ENCODE peak calls at places on chromosomes 7 and 10, in seven cellular contexts. T is H1, U is mucosa of descending colon, W is epithelial cell of proximal tubule, X is astrocyte, Q is heart left ventricle, Z is cardiac fibroblast. D is an unnamed sample.

GRCh38 chr10:30052062-30052461 is 7.3 kb downstream of the JCAD start:
- DNase-seq in W (no peak), U (no peak), X (peak; percentile 36), Q (no peak), Z (peak; percentile 16), T (no peak), D (no peak)

GRCh38 chr7:96823274-96823673 is 113.6 kb upstream of the SEM1 start:
- DNase-seq in Z (peak; percentile 72), X (peak; percentile 4), T (no peak), W (no peak), U (no peak), Q (no peak), D (no peak)

GRCh38 chr10:100651916-100652315 is 93.5 kb upstream of the PAX2 start:
- DNase-seq in X (no peak), U (no peak), W (no peak), T (no peak), Q (no peak), Z (no peak), D (no peak)

GRCh38 chr10:119642556-119643111 is 8.5 kb upstream of the BAG3 start:
- DNase-seq in Q (no peak), T (no peak), Z (no peak), U (no peak), W (no peak), X (peak; percentile 50), D (no peak)

GRCh38 chr10:122407375-122408125 is 33.0 kb downstream of the PLEKHA1 start:
- DNase-seq in X (peak; percentile 13), Z (peak; percentile 41), Q (no peak), T (no peak), W (no peak), U (peak; percentile 32), D (no peak)

GRCh38 chr10:65751218-65751617 is 1174.6 kb upstream of the LRRTM3 start:
- DNase-seq in T (no peak), W (no peak), X (no peak), Z (no peak), U (no peak), Q (no peak), D (no peak)

GRCh38 chr7:129975309-129975708 is 22.5 kb upstream of the UBE2H start:
- DNase-seq in Z (no peak), T (no peak), U (no peak), Q (no peak), W (no peak), X (no peak), D (no peak)

GRCh38 chr7:53315986-53316385 is 280.6 kb downstream of the POM121L12 start:
- DNase-seq in U (no peak), Z (no peak), Q (peak; percentile 68), W (peak; percentile 42), T (no peak), X (no peak), D (no peak)

GRCh38 chr10:124561206-124561605 is 99.6 kb downstream of the LHPP start:
- DNase-seq in Q (peak; percentile 23), W (no peak), U (no peak), Z (no peak), X (no peak), T (no peak), D (no peak)

GRCh38 chr7:77791336-77791735 is 6.9 kb downstream of the TMEM60 start:
- DNase-seq in T (no peak), U (no peak), Z (no peak), X (no peak), Q (no peak), W (no peak), D (no peak)

GRCh38 chr7:10022957-10023356 is 950.7 kb upstream of the PHF14 start:
- DNase-seq in Z (no peak), T (no peak), W (no peak), X (no peak), Q (no peak), U (no peak), D (no peak)

GRCh38 chr10:70652761-70653657 is 19.3 kb upstream of the ADAMTS14 start:
- DNase-seq in Z (peak; percentile 98), W (peak; percentile 90), T (no peak), X (peak; percentile 100), Q (peak; percentile 91), U (peak; percentile 38), D (no peak)

GRCh38 chr10:89330537-89330936 is 2.7 kb downstream of the IFIT3 start:
- DNase-seq in Z (no peak), Q (no peak), X (no peak), W (no peak), T (no peak), U (no peak), D (no peak)

GRCh38 chr7:155792999-155793560 is 19.2 kb downstream of the SHH start:
- DNase-seq in X (no peak), W (no peak), T (no peak), Z (no peak), U (no peak), Q (no peak), D (no peak)

GRCh38 chr10:63588436-63589180 is 67.4 kb downstream of the REEP3 start:
- DNase-seq in Z (peak; percentile 25), Q (no peak), T (no peak), W (no peak), X (peak; percentile 12), U (peak; percentile 53), D (no peak)

GRCh38 chr7:55538538-55538937 is 33.8 kb downstream of the VOPP1 start:
- DNase-seq in T (no peak), U (no peak), X (peak; percentile 97), Q (no peak), Z (peak; percentile 94), W (no peak), D (no peak)

GRCh38 chr10:86721232-86721631 is 35.2 kb upstream of the BMPR1A start:
- DNase-seq in X (no peak), T (no peak), U (no peak), W (no peak), Q (no peak), Z (no peak), D (no peak)

GRCh38 chr10:86500846-86501245 is 20.7 kb downstream of the WAPL start:
- DNase-seq in Z (peak; percentile 56), X (no peak), T (no peak), Q (no peak), W (no peak), U (no peak), D (no peak)

GRCh38 chr10:28681928-28682750 is 4.8 kb downstream of the BAMBI start:
- DNase-seq in Q (no peak), W (no peak), U (no peak), T (no peak), X (no peak), Z (no peak), D (no peak)

GRCh38 chr10:28677889-28678686 is 767 bp downstream of the BAMBI start:
- DNase-seq in U (peak; percentile 21), X (peak; percentile 40), W (no peak), T (peak; percentile 59), Q (peak; percentile 31), Z (peak; percentile 39), D (peak; percentile 42)

GRCh38 chr10:28678687-28679457 is 1.6 kb downstream of the BAMBI start:
- DNase-seq in Q (no peak), U (no peak), Z (peak; percentile 19), X (peak; percentile 51), T (no peak), W (no peak), D (no peak)

GRCh38 chr10:28681345-28681763 is 4.0 kb downstream of the BAMBI start:
- DNase-seq in Q (no peak), X (peak; percentile 43), U (no peak), W (no peak), Z (no peak), T (no peak), D (no peak)

DNA sequence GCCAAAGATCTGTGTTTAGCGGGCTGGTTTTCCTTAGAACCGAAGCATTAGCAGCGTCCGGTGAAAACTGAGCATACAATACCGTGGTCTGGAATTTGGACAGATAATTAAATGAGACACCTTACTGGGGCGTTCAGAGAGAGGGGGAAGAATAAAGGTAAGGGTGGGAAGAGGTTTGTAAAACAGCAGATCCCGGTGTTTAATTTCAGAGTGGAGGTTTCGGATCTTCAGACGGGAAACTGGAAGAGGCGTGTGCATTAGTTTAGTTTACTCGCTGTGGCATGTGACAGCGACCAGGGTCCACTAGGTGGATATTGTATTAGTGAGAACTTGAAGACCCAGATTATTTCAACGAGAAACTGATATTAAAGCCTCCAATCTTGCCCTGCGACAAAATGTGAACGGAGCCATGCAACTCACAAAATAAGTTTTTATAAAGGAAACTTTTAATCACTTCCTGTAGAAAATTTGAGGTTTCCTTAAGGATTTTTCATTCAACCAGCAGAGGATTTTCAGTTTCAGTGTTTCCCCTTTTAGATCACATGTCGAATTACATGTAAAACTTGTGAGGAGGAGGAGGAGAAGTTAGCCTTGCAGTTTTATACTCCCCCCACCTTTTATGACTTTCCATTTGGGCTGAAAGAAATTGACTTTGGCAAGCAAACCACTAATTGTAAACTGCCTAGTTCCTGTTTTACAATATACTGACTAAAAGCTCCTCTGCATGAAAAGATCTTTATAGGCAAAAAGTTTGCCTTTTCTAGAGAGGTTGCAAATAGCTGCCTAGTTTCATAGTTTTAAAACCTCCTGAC is 2.8 kb downstream of the BAMBI start:
- DNase-seq in Z (peak; percentile 32), U (peak; percentile 26), T (no peak), X (no peak), Q (no peak), W (no peak), D (no peak)
- TF ChIP-seq CTCF in Z (peak; percentile 41), U (peak; percentile 9), T (no peak), X (peak; percentile 30), Q (no peak), W (peak; percentile 53), D (peak; percentile 70)

GRCh38 chr7:14697684-14698083 is 204.9 kb downstream of the DGKB start:
- DNase-seq in X (no peak), W (no peak), Z (no peak), U (no peak), T (no peak), Q (no peak), D (no peak)

GRCh38 chr7:14698239-14698638 is 204.3 kb downstream of the DGKB start:
- DNase-seq in T (no peak), Z (peak; percentile 36), Q (no peak), W (no peak), X (no peak), U (no peak), D (no peak)
- TF ChIP-seq CTCF in T (no peak), Z (no peak), Q (no peak), W (peak; percentile 34), X (no peak), U (no peak), D (peak; percentile 37)

DNA sequence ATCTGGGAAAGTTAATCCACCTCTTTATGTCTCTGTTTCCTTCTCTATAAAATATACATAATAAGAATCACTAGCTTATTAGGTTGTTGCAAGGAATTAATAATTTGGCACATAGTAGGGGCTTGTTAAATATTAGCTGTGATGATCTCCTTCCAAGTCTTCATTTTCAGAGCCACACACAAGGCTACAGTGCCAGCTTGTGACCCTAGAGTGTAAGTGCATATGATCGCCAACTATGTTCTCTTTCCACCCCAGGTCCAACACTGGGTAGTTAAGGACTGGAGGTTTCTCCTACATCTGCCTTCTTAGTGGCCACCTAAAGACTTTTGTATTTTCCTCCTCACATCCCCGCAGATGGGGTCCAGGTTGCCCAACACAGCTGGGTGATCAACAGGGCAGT is 17.9 kb upstream of the ACSM6 start:
- DNase-seq in X (no peak), Q (no peak), W (no peak), U (no peak), Z (no peak), T (no peak), D (no peak)
- TF ChIP-seq CTCF in X (no peak), Q (no peak), W (peak; percentile 69), U (no peak), Z (no peak), T (no peak), D (no peak)

GRCh38 chr7:119482671-119483070 is 790.3 kb upstream of the KCND2 start:
- DNase-seq in X (no peak), U (no peak), T (no peak), Q (no peak), Z (no peak), W (no peak), D (no peak)

GRCh38 chr7:119483364-119483763 is 789.6 kb upstream of the KCND2 start:
- DNase-seq in Z (no peak), Q (no peak), W (no peak), X (no peak), T (no peak), U (no peak), D (no peak)

GRCh38 chr7:119482209-119482608 is 790.8 kb upstream of the KCND2 start:
- DNase-seq in T (peak; percentile 57), W (no peak), U (no peak), Q (no peak), X (no peak), Z (peak; percentile 46), D (peak; percentile 10)
- TF ChIP-seq CTCF in T (peak; percentile 62), W (peak; percentile 62), U (no peak), Q (no peak), X (peak; percentile 16), Z (peak; percentile 60), D (peak; percentile 58)

D was measured in neural crest cell.